ENCODE peak calls at places on chromosomes 11 and 22, in four cellular contexts. C, Y, H and P are unnamed samples.

GRCh38 chr11:22193348-22194051 is 615 bp downstream of the ANO5 start:
- DNase-seq in H (no peak), Y (peak), C (peak), P (peak)

GRCh38 chr22:46064236-46064965 is 85.9 kb upstream of the PPARA start:
- DNase-seq in H (no peak), C (peak), Y (peak), P (no peak)

GRCh38 chr11:65863889-65864757 is 3.9 kb downstream of the MUS81 start:
- DNase-seq in C (no peak), Y (no peak), H (no peak), P (no peak)

GRCh38 chr22:38947321-38948112 is 9.9 kb upstream of the APOBEC3A start:
- DNase-seq in H (no peak), C (no peak), Y (no peak), P (no peak)

GRCh38 chr11:134236834-134237556 is 12.5 kb downstream of the VPS26B start:
- DNase-seq in C (no peak), Y (peak), H (no peak), P (no peak)

GRCh38 chr22:35230839-35231584 is 26.3 kb upstream of the HMGXB4 start:
- DNase-seq in H (no peak), Y (peak), C (no peak), P (peak)

GRCh38 chr11:70352601-70353000 is 45.7 kb upstream of the CTTN start:
- DNase-seq in H (no peak), Y (no peak), C (no peak), P (no peak)

GRCh38 chr22:27240298-27240885 is 561.2 kb downstream of the MN1 start:
- DNase-seq in Y (no peak), C (no peak), H (no peak), P (no peak)

GRCh38 chr11:8693555-8693954 is 11.0 kb downstream of the RPL27A start:
- DNase-seq in Y (no peak), H (no peak), C (no peak), P (no peak)

GRCh38 chr11:105673089-105673488 is 63.2 kb downstream of the GRIA4 start:
- DNase-seq in Y (no peak), H (no peak), C (peak), P (peak)

GRCh38 chr11:13012037-13012693 is 3.0 kb downstream of the RASSF10 start:
- DNase-seq in C (no peak), H (no peak), Y (no peak), P (no peak)

GRCh38 chr22:37020192-37020479 is 594 bp downstream of the MPST start:
- DNase-seq in H (no peak), Y (peak), C (no peak), P (peak)

GRCh38 chr11:65558785-65559509 is 788 bp upstream of the LTBP3 start:
- DNase-seq in Y (peak), H (no peak), C (no peak), P (no peak)

GRCh38 chr11:69922015-69922595 is 102.9 kb upstream of the FGF3 start:
- DNase-seq in C (peak), Y (no peak), H (no peak), P (no peak)

GRCh38 chr11:11909727-11910126 is 68.0 kb downstream of the USP47 start:
- DNase-seq in H (no peak), Y (no peak), C (no peak), P (no peak)

GRCh38 chr22:50269573-50270301 is 443 bp downstream of the MAPK11 start:
- DNase-seq in H (no peak), Y (peak), C (peak), P (peak)

GRCh38 chr11:12007769-12008737 is at the start of gene DKK3:
- DNase-seq in H (no peak), C (peak), Y (peak), P (no peak)

GRCh38 chr22:45911601-45912271 is 65.2 kb downstream of the WNT7B start:
- DNase-seq in C (no peak), H (no peak), Y (no peak), P (no peak)

GRCh38 chr11:108220721-108221346 is 1.6 kb downstream of the NPAT start:
- DNase-seq in C (no peak), H (no peak), Y (no peak), P (peak)

GRCh38 chr22:20779813-20780148 is 5.9 kb downstream of the SERPIND1 start:
- DNase-seq in H (no peak), Y (no peak), C (no peak), P (no peak)

GRCh38 chr22:20779014-20779812 is 5.3 kb downstream of the SERPIND1 start:
- DNase-seq in Y (no peak), H (no peak), C (no peak), P (no peak)

GRCh38 chr22:20775342-20775895 is 1.5 kb downstream of the SERPIND1 start:
- DNase-seq in C (no peak), H (no peak), Y (no peak), P (no peak)

GRCh38 chr22:20776624-20777405 is 2.9 kb downstream of the SERPIND1 start:
- DNase-seq in H (no peak), C (no peak), Y (no peak), P (no peak)

GRCh38 chr22:20777420-20778177 is 3.7 kb downstream of the SERPIND1 start:
- DNase-seq in Y (no peak), C (no peak), H (no peak), P (peak)
- TF ChIP-seq CTCF in Y (no peak), C (no peak), H (no peak), P (peak)

DNA sequence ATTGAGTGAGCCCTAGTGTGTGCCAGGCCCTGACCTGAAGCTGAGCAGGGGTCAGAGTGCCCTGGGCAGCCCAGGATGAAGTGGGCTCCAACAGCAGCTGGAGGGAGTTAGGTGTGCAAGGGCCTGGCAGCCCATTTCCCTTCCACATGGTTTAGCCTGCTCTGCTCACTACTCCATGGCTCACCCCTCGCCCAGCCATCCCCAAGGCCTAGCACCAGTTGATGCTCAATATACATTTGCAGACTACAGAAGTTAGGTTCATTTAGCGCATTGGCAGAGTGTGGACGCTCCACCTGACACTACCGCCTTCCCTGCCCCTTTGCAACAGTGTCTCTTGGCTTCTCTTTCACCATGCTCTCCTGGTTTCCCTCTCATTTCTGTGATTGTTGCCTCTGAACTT is 3.8 kb downstream of the ATG16L2 start:
- DNase-seq in C (no peak), H (no peak), Y (no peak), P (no peak)
- TF ChIP-seq USF1 in C (no peak), H (no peak), Y (no peak), P (no peak)

GRCh38 chr11:121389651-121390050 is 62.5 kb upstream of the SORL1 start:
- DNase-seq in Y (no peak), C (peak), H (no peak), P (no peak)

GRCh38 chr11:121385693-121386092 is 66.4 kb upstream of the SORL1 start:
- DNase-seq in C (no peak), Y (no peak), H (no peak), P (no peak)

GRCh38 chr11:121383726-121384125 is 68.4 kb upstream of the SORL1 start:
- DNase-seq in H (no peak), Y (no peak), C (no peak), P (no peak)
- TF ChIP-seq CTCF in H (no peak), Y (no peak), C (no peak), P (no peak)

DNA sequence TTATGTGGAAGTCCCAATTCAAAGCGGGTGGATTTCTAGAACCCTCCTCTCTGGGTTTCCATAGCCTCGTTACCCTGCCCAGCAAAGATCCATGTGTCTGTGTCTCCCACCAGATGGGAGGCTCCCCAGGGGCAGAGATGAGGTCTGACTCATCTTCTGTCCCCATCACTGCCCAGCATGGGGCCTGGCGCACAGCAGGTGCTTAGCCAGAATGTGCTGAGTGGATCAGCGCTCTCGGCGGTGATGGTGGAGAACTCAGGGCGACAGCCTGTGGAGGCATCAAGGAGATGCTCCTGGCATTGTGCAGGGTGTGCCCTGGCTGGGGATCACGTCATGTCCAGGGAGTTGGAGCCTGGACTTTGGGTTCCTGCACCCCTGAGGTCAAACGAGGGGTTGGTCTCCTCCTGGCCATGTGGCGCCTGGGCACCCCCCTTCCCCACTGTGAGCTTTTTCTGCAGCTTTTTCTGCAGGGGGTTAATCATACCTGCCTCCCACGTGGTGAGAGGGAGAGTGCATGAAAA is 46.1 kb upstream of the RFPL3 start:
- DNase-seq in C (no peak), H (no peak), Y (no peak), P (no peak)
- TF ChIP-seq USF1 in C (no peak), H (no peak), Y (no peak), P (no peak)

GRCh38 chr11:18010271-18010670 is 2.6 kb downstream of the SERGEF start:
- DNase-seq in H (no peak), C (no peak), Y (no peak), P (peak)
- TF ChIP-seq CTCF in H (no peak), C (no peak), Y (no peak), P (no peak)

GRCh38 chr11:27861706-27862430 is 161.6 kb upstream of the BDNF start:
- DNase-seq in H (no peak), Y (no peak), C (no peak), P (no peak)
- TF ChIP-seq USF1 in H (no peak), Y (peak), C (no peak), P (no peak)

GRCh38 chr11:129695543-129696308 is 119.9 kb upstream of the TMEM45B start:
- DNase-seq in Y (peak), H (no peak), C (peak), P (peak)

GRCh38 chr11:129696309-129696989 is 119.2 kb upstream of the TMEM45B start:
- DNase-seq in Y (no peak), H (no peak), C (no peak), P (no peak)

GRCh38 chr11:129691154-129691553 is 124.5 kb upstream of the TMEM45B start:
- DNase-seq in C (no peak), Y (peak), H (no peak), P (no peak)

GRCh38 chr11:129694966-129695365 is 120.7 kb upstream of the TMEM45B start:
- DNase-seq in C (no peak), H (no peak), Y (no peak), P (no peak)

DNA sequence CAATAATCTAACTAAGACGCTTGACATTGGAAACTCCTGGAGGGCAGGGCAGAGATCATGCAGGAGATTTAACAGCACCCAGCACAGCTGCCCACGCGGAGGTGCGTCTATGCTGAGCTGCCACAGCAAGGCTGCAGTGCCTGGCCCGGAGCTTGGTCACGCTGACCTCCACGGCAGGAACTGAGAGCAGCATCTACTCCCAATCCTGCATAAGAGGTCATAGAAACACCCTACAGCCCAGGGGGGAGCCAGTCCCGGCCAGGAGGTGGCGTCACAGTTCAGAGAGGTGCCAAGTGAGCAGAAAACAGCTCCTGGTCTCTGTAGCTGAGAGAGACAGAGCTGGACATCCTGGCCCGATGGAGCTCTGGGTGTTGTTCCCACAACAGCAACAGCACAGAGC is 121.1 kb upstream of the TMEM45B start:
- DNase-seq in Y (no peak), C (peak), H (no peak), P (peak)
- TF ChIP-seq CTCF in Y (peak), C (no peak), H (peak), P (peak)

DNA sequence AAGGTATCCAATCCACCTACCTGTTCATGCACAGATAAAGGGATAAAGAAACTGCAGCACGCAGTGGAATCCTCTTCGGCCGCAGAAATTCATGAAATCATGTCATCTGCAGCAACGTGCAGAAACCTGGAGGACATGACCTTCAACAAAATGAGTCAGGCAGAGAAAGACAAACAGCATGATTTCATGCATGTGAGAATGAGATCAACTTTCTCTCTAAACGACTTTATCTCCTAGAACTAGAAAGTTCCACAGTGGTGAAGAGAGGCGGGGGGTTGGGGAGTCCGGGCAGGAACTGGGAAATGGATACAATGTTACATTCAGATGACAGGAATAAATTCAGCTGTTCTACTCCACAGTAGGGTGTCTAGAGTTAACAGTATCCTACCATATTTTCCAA is 9.9 kb downstream of the RGL4 start:
- DNase-seq in Y (no peak), H (no peak), C (no peak), P (no peak)
- TF ChIP-seq USF1 in Y (no peak), H (no peak), C (no peak), P (no peak)